ENCODE peak calls at places on chromosomes 13 and 19, in seven cellular contexts. D is IMR-90, K is neuronal stem cell, T is mesenchymal stem cell, Q is H1, U is trophoblast cell, E is mesendoderm. I is an unnamed sample.

GRCh38 chr19:57377498-57378146 is 12.0 kb upstream of the ZNF548 start:
- DNase-seq in D (no peak), K (no peak), T (no peak), Q (no peak), U (no peak), E (no peak), I (no peak)

GRCh38 chr13:49859568-49859967 is 67.1 kb upstream of the KPNA3 start:
- DNase-seq in D (peak; percentile 92), K (no peak), T (peak; percentile 88), Q (no peak), U (peak; percentile 87), E (no peak), I (no peak)

GRCh38 chr13:88107486-88108044 is 436.4 kb downstream of the SLITRK5 start:
- DNase-seq in D (no peak), K (no peak), T (no peak), Q (no peak), U (no peak), E (no peak), I (no peak)

GRCh38 chr19:44212865-44213346 is 574 bp downstream of the ZNF227 start:
- DNase-seq in D (peak; percentile 55), K (no peak), T (peak; percentile 65), Q (no peak), U (no peak), E (peak; percentile 47), I (no peak)

GRCh38 chr19:17753976-17754375 is 2.7 kb downstream of the FCHO1 start:
- DNase-seq in D (no peak), K (no peak), T (no peak), Q (no peak), U (no peak), E (no peak), I (no peak)

GRCh38 chr19:17244618-17245534 is 843 bp downstream of the NR2F6 start:
- DNase-seq in D (no peak), K (no peak), T (no peak), Q (no peak), U (no peak), E (no peak), I (no peak)

GRCh38 chr13:24511019-24511823 is 1.4 kb downstream of the PARP4 start:
- DNase-seq in D (peak; percentile 91), K (no peak), T (peak; percentile 97), Q (no peak), U (peak; percentile 55), E (peak; percentile 83), I (peak; percentile 38)

GRCh38 chr13:33191425-33192221 is 93.9 kb downstream of the STARD13 start:
- DNase-seq in D (peak; percentile 75), K (no peak), T (peak; percentile 55), Q (no peak), U (no peak), E (no peak), I (no peak)

GRCh38 chr13:20442798-20443381 is 82.8 kb downstream of the CRYL1 start:
- DNase-seq in D (no peak), K (no peak), T (no peak), Q (no peak), U (no peak), E (no peak), I (no peak)

GRCh38 chr13:40350283-40350992 is 316.0 kb downstream of the FOXO1 start:
- DNase-seq in D (no peak), K (no peak), T (no peak), Q (no peak), U (no peak), E (no peak), I (no peak)

GRCh38 chr13:25752957-25753540 is 298.8 kb downstream of the SHISA2 start:
- DNase-seq in D (peak; percentile 36), K (no peak), T (peak; percentile 81), Q (no peak), U (no peak), E (no peak), I (no peak)

GRCh38 chr19:2977686-2978466 is 512 bp downstream of the TLE6 start:
- DNase-seq in D (no peak), K (no peak), T (peak; percentile 18), Q (no peak), U (no peak), E (no peak), I (no peak)

GRCh38 chr13:24505256-24505655 is 7.3 kb downstream of the PARP4 start:
- DNase-seq in D (no peak), K (no peak), T (no peak), Q (no peak), U (no peak), E (no peak), I (no peak)

GRCh38 chr13:30865131-30866009 is 40.7 kb upstream of the MEDAG start:
- DNase-seq in D (peak; percentile 96), K (peak; percentile 75), T (peak; percentile 97), Q (peak; percentile 72), U (peak; percentile 82), E (peak; percentile 94), I (peak; percentile 83)

GRCh38 chr19:35727956-35728706 is 10.3 kb downstream of the KMT2B start:
- DNase-seq in D (no peak), K (no peak), T (no peak), Q (no peak), U (no peak), E (no peak), I (no peak)

GRCh38 chr13:35704331-35704730 is 227.8 kb upstream of the MAB21L1 start:
- DNase-seq in D (peak; percentile 19), K (no peak), T (peak; percentile 58), Q (no peak), U (no peak), E (no peak), I (no peak)

GRCh38 chr19:4206818-4207484 is 22.4 kb upstream of the EBI3 start:
- DNase-seq in D (peak; percentile 54), K (no peak), T (peak; percentile 63), Q (no peak), U (no peak), E (peak; percentile 25), I (no peak)

GRCh38 chr13:106532111-106532929 is 3.1 kb downstream of the EFNB2 start:
- DNase-seq in D (peak; percentile 32), K (no peak), T (peak; percentile 47), Q (no peak), U (no peak), E (peak; percentile 47), I (no peak)

GRCh38 chr13:49292742-49293498 is 45.2 kb downstream of the CDADC1 start:
- DNase-seq in D (peak; percentile 96), K (no peak), T (peak; percentile 74), Q (no peak), U (no peak), E (no peak), I (no peak)

GRCh38 chr13:96766311-96766710 is 228.0 kb downstream of the OXGR1 start:
- DNase-seq in D (no peak), K (no peak), T (no peak), Q (no peak), U (no peak), E (no peak), I (no peak)
- H3K9ac ChIP-seq in D (no peak overlapping the region), K (no peak overlapping the region), T (no peak overlapping the region), Q (no peak overlapping the region), U (no peak overlapping the region), E (no peak overlapping the region), I (no peak overlapping the region)

DNA sequence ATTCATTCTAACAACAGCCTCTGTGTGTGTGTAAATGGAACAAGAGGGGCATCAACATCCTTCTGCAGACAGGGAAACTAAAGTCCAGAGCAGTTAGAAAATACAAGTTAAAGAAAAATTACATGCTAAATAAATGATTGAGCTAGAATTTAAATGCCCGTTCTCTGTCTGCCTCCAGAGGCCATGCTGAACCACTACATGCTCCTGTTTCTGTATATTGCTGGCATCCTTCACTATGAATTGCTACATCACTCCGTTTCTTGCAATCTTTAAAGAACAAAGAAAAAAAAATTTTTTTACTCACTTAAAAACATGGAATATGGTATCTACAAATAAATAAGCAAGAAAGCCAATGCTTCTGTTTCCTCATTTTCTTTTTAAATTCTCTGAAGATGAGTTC is 47.9 kb downstream of the DCT start:
- DNase-seq in D (peak; percentile 17), K (no peak), T (no peak), Q (no peak), U (no peak), E (no peak), I (no peak)
- H3K4ac ChIP-seq in D (no peak overlapping the region), K (no peak overlapping the region), T (no peak overlapping the region), Q (no peak overlapping the region), U (no peak overlapping the region), E (no peak overlapping the region), I (no peak overlapping the region)

DNA sequence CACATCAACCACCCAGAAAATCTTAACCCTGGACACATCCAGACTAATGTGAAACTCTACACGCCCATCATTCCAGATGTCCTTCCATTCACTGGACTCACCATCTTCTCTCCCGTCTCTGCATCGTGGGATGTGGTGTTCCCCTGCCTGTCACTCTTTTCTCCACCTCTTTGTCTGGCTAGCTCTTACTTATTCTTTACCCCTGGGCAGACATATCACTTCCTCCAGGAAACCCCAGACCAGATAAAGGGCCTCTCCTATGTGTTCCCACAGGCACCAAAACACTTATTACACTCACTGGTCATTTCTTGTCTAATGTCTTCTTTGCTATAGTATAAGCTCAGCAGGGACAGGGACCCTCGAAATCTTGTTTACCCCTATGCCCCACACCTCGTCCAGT is 109.3 kb upstream of the IPO5 start:
- DNase-seq in D (no peak), K (no peak), T (no peak), Q (no peak), U (no peak), E (no peak), I (no peak)
- H4K8ac ChIP-seq in D (no peak overlapping the region), K (no peak overlapping the region), T (no peak overlapping the region), Q (no peak overlapping the region), U (no peak overlapping the region), E (no peak overlapping the region), I (no peak overlapping the region)

GRCh38 chr19:1673645-1674292 is 21.4 kb upstream of the TCF3 start:
- DNase-seq in D (no peak), K (no peak), T (no peak), Q (no peak), U (no peak), E (no peak), I (peak; percentile 33)

GRCh38 chr19:1674293-1674679 is 21.9 kb upstream of the TCF3 start:
- DNase-seq in D (no peak), K (no peak), T (no peak), Q (no peak), U (no peak), E (no peak), I (peak; percentile 22)

GRCh38 chr19:1678073-1678472 is 25.7 kb upstream of the TCF3 start:
- DNase-seq in D (no peak), K (no peak), T (no peak), Q (no peak), U (no peak), E (no peak), I (no peak)

GRCh38 chr19:1676351-1677266 is 24.2 kb upstream of the TCF3 start:
- DNase-seq in D (no peak), K (no peak), T (no peak), Q (no peak), U (no peak), E (no peak), I (no peak)

DNA sequence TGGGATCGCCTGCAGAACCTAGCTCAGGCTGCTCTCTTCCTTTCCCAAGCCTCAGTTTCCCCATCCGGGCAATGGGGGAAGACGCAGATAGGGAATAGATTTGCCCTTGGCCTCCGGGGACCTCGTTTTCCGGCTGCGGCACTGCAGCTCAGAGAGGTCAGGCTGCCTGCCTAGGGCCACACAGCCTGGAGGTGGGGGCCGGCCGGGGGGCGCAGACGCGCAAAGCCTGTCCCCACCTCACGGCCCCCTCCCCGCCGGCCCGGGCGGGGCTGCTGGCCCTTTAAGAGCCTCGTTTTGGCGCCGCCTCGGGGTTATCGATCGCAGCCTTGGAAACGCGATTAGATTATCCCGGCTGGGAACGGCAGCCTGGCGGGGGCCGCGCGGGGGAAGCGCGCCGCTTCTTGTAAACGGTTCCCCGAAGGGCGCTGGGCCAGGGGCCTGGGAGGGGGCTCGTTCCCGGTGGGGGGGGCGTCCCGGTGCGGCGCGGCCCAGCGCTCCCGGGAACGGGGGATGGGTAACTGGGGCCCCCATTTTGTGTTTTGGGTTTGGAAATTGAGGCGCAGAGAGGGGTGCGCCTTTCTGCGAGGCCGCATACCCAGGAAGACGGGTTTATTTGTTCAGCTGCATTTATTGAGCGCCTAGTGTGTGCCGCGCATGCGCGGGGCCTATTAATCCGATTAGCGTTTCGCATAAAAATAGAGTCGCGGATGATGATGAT is 23.4 kb upstream of the TCF3 start:
- DNase-seq in D (no peak), K (no peak), T (no peak), Q (no peak), U (no peak), E (peak; percentile 59), I (peak; percentile 38)
- H3K9ac ChIP-seq in D (no peak overlapping the region), K (no peak overlapping the region), T (no peak overlapping the region), Q (no peak overlapping the region), U (no peak overlapping the region), E (no peak overlapping the region), I (no peak overlapping the region)